ENCODE peak calls at places on chromosomes 11 and 22, in four cellular contexts. One of them, this sample, is unnamed.

GRCh38 chr11:108635106-108635505 is 29.8 kb upstream of the DDX10 start:
- DNase-seq in kidney: no peak
- DNase-seq in transverse colon: no peak
- DNase-seq in tibial nerve: no peak
- DNase-seq in this sample: no peak

GRCh38 chr11:72084960-72085359 is 4.3 kb downstream of the LRRC51 start:
- DNase-seq in kidney: no peak
- DNase-seq in transverse colon: no peak
- DNase-seq in tibial nerve: no peak
- DNase-seq in this sample: no peak

GRCh38 chr11:28110108-28110838 is 2.1 kb downstream of the METTL15 start:
- DNase-seq in kidney: peak; percentile 88
- DNase-seq in transverse colon: peak; percentile 76
- DNase-seq in tibial nerve: peak; percentile 40
- DNase-seq in this sample: peak; percentile 37

GRCh38 chr22:39938509-39938908 is 21.7 kb upstream of the TMA7B start:
- DNase-seq in kidney: no peak
- DNase-seq in transverse colon: no peak
- DNase-seq in tibial nerve: no peak
- DNase-seq in this sample: no peak

GRCh38 chr11:131092469-131092868 is 176.2 kb upstream of the SNX19 start:
- DNase-seq in kidney: no peak
- DNase-seq in transverse colon: no peak
- DNase-seq in tibial nerve: no peak
- DNase-seq in this sample: no peak

GRCh38 chr22:47616396-47617020 is 854.1 kb downstream of the TBC1D22A start:
- DNase-seq in kidney: no peak
- DNase-seq in transverse colon: no peak
- DNase-seq in tibial nerve: no peak
- DNase-seq in this sample: no peak

GRCh38 chr11:118397448-118397847 is 4.0 kb upstream of the ATP5MG start:
- DNase-seq in kidney: no peak
- DNase-seq in transverse colon: no peak
- DNase-seq in tibial nerve: no peak
- DNase-seq in this sample: no peak

GRCh38 chr11:69406060-69406459 is 75.4 kb upstream of the LINC01488 start:
- DNase-seq in kidney: no peak
- DNase-seq in transverse colon: no peak
- DNase-seq in tibial nerve: no peak
- DNase-seq in this sample: no peak

GRCh38 chr11:60844045-60844869 is 2.3 kb downstream of the CCDC86 start:
- DNase-seq in kidney: no peak
- DNase-seq in transverse colon: no peak
- DNase-seq in tibial nerve: no peak
- DNase-seq in this sample: no peak

GRCh38 chr11:85918910-85919794 is 64.0 kb downstream of the CCDC83 start:
- DNase-seq in kidney: no peak
- DNase-seq in transverse colon: no peak
- DNase-seq in tibial nerve: no peak
- DNase-seq in this sample: no peak

GRCh38 chr22:17587631-17588030 is 24.3 kb downstream of the SLC25A18 start:
- DNase-seq in kidney: no peak
- DNase-seq in transverse colon: no peak
- DNase-seq in tibial nerve: no peak
- DNase-seq in this sample: no peak

GRCh38 chr11:4459470-4459869 is 10.4 kb downstream of the OR52K2 start:
- DNase-seq in kidney: no peak
- DNase-seq in transverse colon: peak; percentile 17
- DNase-seq in tibial nerve: no peak
- DNase-seq in this sample: no peak

GRCh38 chr11:116693206-116694016 is 79.4 kb downstream of the BUD13 start:
- DNase-seq in kidney: no peak
- DNase-seq in transverse colon: peak; percentile 50
- DNase-seq in tibial nerve: no peak
- DNase-seq in this sample: no peak

GRCh38 chr11:129455756-129456436 is 80.2 kb downstream of the BARX2 start:
- DNase-seq in kidney: no peak
- DNase-seq in transverse colon: no peak
- DNase-seq in tibial nerve: no peak
- DNase-seq in this sample: no peak

GRCh38 chr22:36325163-36326031 is 62.4 kb downstream of the MYH9 start:
- DNase-seq in kidney: peak; percentile 92
- DNase-seq in transverse colon: peak; percentile 80
- DNase-seq in tibial nerve: no peak
- DNase-seq in this sample: no peak

GRCh38 chr11:123184531-123184930 is 10.5 kb downstream of the CLMP start:
- DNase-seq in kidney: no peak
- DNase-seq in transverse colon: no peak
- DNase-seq in tibial nerve: no peak
- DNase-seq in this sample: no peak

GRCh38 chr11:96357794-96358193 is 14.8 kb upstream of the MAML2 start:
- DNase-seq in kidney: no peak
- DNase-seq in transverse colon: no peak
- DNase-seq in tibial nerve: no peak
- DNase-seq in this sample: no peak

GRCh38 chr11:44632466-44633123 is 67.1 kb downstream of the CD82 start:
- DNase-seq in kidney: no peak
- DNase-seq in transverse colon: peak; percentile 29
- DNase-seq in tibial nerve: no peak
- DNase-seq in this sample: no peak

GRCh38 chr11:59263225-59263894 is 50.6 kb upstream of the MPEG1 start:
- DNase-seq in kidney: peak; percentile 77
- DNase-seq in transverse colon: peak; percentile 36
- DNase-seq in tibial nerve: no peak
- DNase-seq in this sample: no peak

GRCh38 chr11:36500315-36500721 is 9.8 kb downstream of the TRAF6 start:
- DNase-seq in kidney: no peak
- DNase-seq in transverse colon: peak; percentile 16
- DNase-seq in tibial nerve: no peak
- DNase-seq in this sample: no peak

GRCh38 chr11:31813242-31813960 is 2.3 kb upstream of the PAX6 start:
- DNase-seq in kidney: no peak
- DNase-seq in transverse colon: no peak
- DNase-seq in tibial nerve: no peak
- DNase-seq in this sample: no peak

GRCh38 chr22:49892226-49892899 is 25.9 kb downstream of the ALG12 start:
- DNase-seq in kidney: no peak
- DNase-seq in transverse colon: no peak
- DNase-seq in tibial nerve: no peak
- DNase-seq in this sample: no peak

GRCh38 chr11:117809236-117810055 is 12.4 kb upstream of the DSCAML1 start:
- DNase-seq in kidney: peak; percentile 91
- DNase-seq in transverse colon: peak; percentile 78
- DNase-seq in tibial nerve: peak; percentile 53
- DNase-seq in this sample: peak; percentile 89

GRCh38 chr22:29727248-29727551 is 7.4 kb downstream of the CABP7 start:
- DNase-seq in kidney: no peak
- DNase-seq in transverse colon: peak; percentile 21
- DNase-seq in tibial nerve: no peak
- DNase-seq in this sample: peak; percentile 73

GRCh38 chr11:10352911-10353550 is 48.2 kb downstream of the ADM start:
- DNase-seq in kidney: no peak
- DNase-seq in transverse colon: no peak
- DNase-seq in tibial nerve: no peak
- DNase-seq in this sample: no peak

GRCh38 chr22:49499433-49500075 is 328.1 kb downstream of the BRD1 start:
- DNase-seq in kidney: no peak
- DNase-seq in transverse colon: no peak
- DNase-seq in tibial nerve: no peak
- DNase-seq in this sample: no peak

GRCh38 chr11:9876331-9876730 is 212.5 kb downstream of the SWAP70 start:
- DNase-seq in kidney: no peak
- DNase-seq in transverse colon: no peak
- DNase-seq in tibial nerve: no peak
- DNase-seq in this sample: no peak

GRCh38 chr11:11849127-11849746 is 7.5 kb downstream of the USP47 start:
- DNase-seq in kidney: no peak
- DNase-seq in transverse colon: peak; percentile 53
- DNase-seq in tibial nerve: no peak
- DNase-seq in this sample: peak; percentile 46

DNA sequence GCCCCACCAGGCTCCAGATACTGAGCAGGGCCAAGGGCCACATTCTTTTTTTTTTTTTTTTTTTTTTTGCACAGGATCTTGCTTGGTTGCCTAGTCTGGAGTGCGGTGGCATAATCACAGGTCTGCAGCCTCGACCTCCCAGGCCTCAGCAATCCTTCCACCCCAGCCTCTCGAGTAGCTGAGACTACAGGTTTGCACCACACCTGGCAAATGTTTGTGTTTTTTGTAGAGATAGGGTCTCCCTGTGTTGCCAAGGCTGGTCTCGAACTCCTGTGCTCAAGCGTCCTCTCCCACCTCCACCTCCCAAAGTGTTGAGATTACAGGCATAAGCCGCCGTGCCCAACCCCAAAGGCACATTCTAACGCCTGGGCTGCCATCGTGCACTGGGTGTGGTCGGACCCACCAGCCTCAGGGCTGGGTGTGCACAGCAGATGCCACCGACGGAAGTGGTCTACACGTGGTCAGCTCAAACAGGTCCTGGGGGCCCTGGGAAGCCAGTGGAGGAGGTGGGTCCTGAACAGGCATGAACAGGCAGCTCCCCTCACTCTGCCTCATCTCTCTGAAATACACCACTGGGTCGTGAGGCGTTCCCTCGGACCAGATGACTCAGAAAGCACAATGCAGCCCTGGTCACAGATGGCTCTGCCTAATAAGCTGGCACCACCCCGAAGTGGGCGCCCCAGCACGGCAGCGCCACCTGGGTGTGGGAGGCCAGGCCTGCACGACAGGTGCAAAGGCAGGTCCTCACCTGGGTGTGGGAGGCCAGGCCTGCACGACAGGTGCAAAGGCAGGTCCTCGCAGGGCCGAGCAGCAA is 5.1 kb upstream of the B4GALNT4 start:
- DNase-seq in kidney: peak; percentile 88
- DNase-seq in transverse colon: peak; percentile 88
- DNase-seq in tibial nerve: no peak
- DNase-seq in this sample: no peak
- TF ChIP-seq CTCF in kidney: peak; percentile 4
- TF ChIP-seq CTCF in transverse colon: peak; percentile 38
- TF ChIP-seq CTCF in tibial nerve: peak; percentile 13
- TF ChIP-seq CTCF in this sample: peak; percentile 15

DNA sequence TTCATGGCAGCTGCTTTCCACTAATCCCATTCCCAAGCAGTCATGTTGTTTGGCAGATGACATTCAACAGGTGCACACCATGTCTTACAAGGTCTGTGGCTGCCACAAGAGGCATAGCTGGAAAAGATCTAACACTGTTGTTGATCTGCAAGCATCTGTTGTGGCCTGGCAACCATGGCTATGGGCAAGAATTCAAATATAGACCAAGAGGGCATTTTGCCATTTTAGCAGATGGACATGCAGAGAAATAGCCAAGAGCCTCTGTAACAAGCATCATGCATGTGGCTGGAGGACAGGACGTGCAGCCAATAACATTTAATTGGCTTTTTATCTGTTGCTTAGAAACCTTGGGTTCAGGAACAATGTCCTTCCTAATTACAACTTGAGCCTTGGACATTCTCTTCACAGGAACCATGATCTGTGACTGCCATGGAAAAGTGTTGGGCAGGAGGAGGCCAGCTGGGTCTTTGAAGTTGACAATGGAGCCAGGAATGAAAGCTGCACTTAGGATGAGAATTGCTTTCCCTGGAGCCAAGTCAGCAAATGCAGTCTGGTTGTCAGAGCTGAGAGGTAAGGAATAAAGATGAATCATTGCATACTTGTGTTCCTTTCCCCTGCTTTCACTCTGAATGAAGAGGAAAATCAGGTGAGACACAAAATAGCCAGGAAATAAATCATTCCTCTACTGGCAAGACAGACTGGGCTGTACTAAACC is 113.6 kb upstream of the ANO5 start:
- DNase-seq in kidney: no peak
- DNase-seq in transverse colon: no peak
- DNase-seq in tibial nerve: no peak
- DNase-seq in this sample: no peak
- TF ChIP-seq CTCF in kidney: no peak
- TF ChIP-seq CTCF in transverse colon: no peak
- TF ChIP-seq CTCF in tibial nerve: no peak
- TF ChIP-seq CTCF in this sample: no peak

GRCh38 chr22:20071524-20071972 is 8.5 kb upstream of the DGCR8 start:
- DNase-seq in kidney: peak; percentile 0
- DNase-seq in transverse colon: no peak
- DNase-seq in tibial nerve: no peak
- DNase-seq in this sample: no peak

GRCh38 chr22:20079745-20080444 is at the start of gene DGCR8:
- DNase-seq in kidney: peak; percentile 97
- DNase-seq in transverse colon: peak; percentile 94
- DNase-seq in tibial nerve: peak; percentile 80
- DNase-seq in this sample: peak; percentile 93

GRCh38 chr22:20080776-20081654 is 974 bp downstream of the DGCR8 start:
- DNase-seq in kidney: peak; percentile 77
- DNase-seq in transverse colon: peak; percentile 25
- DNase-seq in tibial nerve: no peak
- DNase-seq in this sample: peak; percentile 69

GRCh38 chr22:20080445-20080775 is 369 bp downstream of the DGCR8 start:
- DNase-seq in kidney: peak; percentile 88
- DNase-seq in transverse colon: peak; percentile 71
- DNase-seq in tibial nerve: no peak
- DNase-seq in this sample: peak; percentile 74

GRCh38 chr22:20076627-20077172 is 3.3 kb upstream of the DGCR8 start:
- DNase-seq in kidney: peak; percentile 12
- DNase-seq in transverse colon: no peak
- DNase-seq in tibial nerve: no peak
- DNase-seq in this sample: no peak
- TF ChIP-seq CTCF in kidney: no peak
- TF ChIP-seq CTCF in transverse colon: no peak
- TF ChIP-seq CTCF in tibial nerve: no peak
- TF ChIP-seq CTCF in this sample: no peak

GRCh38 chr11:126720539-126721235 is 279.9 kb downstream of the KIRREL3 start:
- DNase-seq in kidney: no peak
- DNase-seq in transverse colon: no peak
- DNase-seq in tibial nerve: no peak
- DNase-seq in this sample: no peak

GRCh38 chr11:126722006-126722736 is 278.4 kb downstream of the KIRREL3 start:
- DNase-seq in kidney: no peak
- DNase-seq in transverse colon: no peak
- DNase-seq in tibial nerve: no peak
- DNase-seq in this sample: no peak

GRCh38 chr11:126719740-126720139 is 280.8 kb downstream of the KIRREL3 start:
- DNase-seq in kidney: no peak
- DNase-seq in transverse colon: no peak
- DNase-seq in tibial nerve: no peak
- DNase-seq in this sample: no peak

GRCh38 chr11:126716456-126717083 is 284.0 kb downstream of the KIRREL3 start:
- DNase-seq in kidney: no peak
- DNase-seq in transverse colon: peak; percentile 55
- DNase-seq in tibial nerve: no peak
- DNase-seq in this sample: peak; percentile 80

DNA sequence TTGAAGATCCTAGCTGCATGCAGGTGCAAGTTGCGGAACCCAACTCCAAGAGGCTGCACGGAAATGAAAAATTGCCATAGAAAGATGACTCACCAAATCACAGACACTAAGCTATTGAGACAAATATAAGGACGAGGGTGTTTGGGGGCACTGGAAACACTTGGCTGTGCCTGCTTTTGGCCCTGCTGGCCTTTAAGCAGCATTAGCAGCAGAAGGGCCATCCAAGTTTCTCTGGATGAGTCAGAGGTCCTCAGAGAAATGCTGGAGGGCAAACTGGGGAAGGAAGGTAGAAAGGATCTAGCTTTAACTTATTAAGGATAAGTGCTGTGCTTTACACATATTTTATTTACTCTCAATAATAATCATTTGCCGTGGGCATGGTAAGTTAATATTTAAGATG is 282.3 kb downstream of the KIRREL3 start:
- DNase-seq in kidney: no peak
- DNase-seq in transverse colon: no peak
- DNase-seq in tibial nerve: no peak
- DNase-seq in this sample: no peak
- TF ChIP-seq CTCF in kidney: no peak
- TF ChIP-seq CTCF in transverse colon: no peak
- TF ChIP-seq CTCF in tibial nerve: no peak
- TF ChIP-seq CTCF in this sample: no peak